ENCODE peak calls at places on chromosomes 4 and X, in four cellular contexts. Y, X, Q and M are unnamed samples.

GRCh38 chr4:40833212-40833611 is 83.5 kb downstream of the NSUN7 start:
- DNase-seq in Y (no peak), X (no peak), Q (no peak), M (no peak)

GRCh38 chr4:128812360-128812958 is 3.0 kb downstream of the JADE1 start:
- DNase-seq in Y (no peak), X (peak; percentile 27), Q (no peak), M (peak; percentile 90)

GRCh38 chr4:26028793-26029511 is 114.9 kb downstream of the SMIM20 start:
- DNase-seq in Y (peak; percentile 80), X (peak; percentile 23), Q (no peak), M (peak; percentile 74)

GRCh38 chr4:76380561-76380960 is 40.4 kb downstream of the CCDC158 start:
- DNase-seq in Y (no peak), X (no peak), Q (no peak), M (no peak)

GRCh38 chrX:112628288-112628687 is 51.5 kb downstream of the LHFPL1 start:
- DNase-seq in Y (no peak), X (no peak), Q (no peak), M (no peak)

GRCh38 chr4:147157860-147158701 is 212.4 kb upstream of the TTC29 start:
- DNase-seq in Y (peak; percentile 62), X (no peak), Q (no peak), M (peak; percentile 77)

GRCh38 chr4:147760695-147761094 is 28.8 kb downstream of the ARHGAP10 start:
- DNase-seq in Y (peak; percentile 69), X (no peak), Q (no peak), M (peak; percentile 48)

GRCh38 chr4:40196724-40197281 is at the start of gene RHOH:
- DNase-seq in Y (no peak), X (peak; percentile 45), Q (no peak), M (no peak)

GRCh38 chrX:134732676-134733075 is 74.4 kb upstream of the PLAC1 start:
- DNase-seq in Y (no peak), X (no peak), Q (no peak), M (no peak)

GRCh38 chrX:125203379-125203736 is 116.3 kb upstream of the TEX13C start:
- DNase-seq in Y (no peak), X (no peak), Q (no peak), M (no peak)

GRCh38 chr4:16196482-16197393 is 29.5 kb downstream of the TAPT1 start:
- DNase-seq in Y (no peak), X (peak; percentile 76), Q (no peak), M (peak; percentile 85)

GRCh38 chr4:36024901-36025610 is 219.3 kb downstream of the ARAP2 start:
- DNase-seq in Y (no peak), X (no peak), Q (no peak), M (no peak)

DNA sequence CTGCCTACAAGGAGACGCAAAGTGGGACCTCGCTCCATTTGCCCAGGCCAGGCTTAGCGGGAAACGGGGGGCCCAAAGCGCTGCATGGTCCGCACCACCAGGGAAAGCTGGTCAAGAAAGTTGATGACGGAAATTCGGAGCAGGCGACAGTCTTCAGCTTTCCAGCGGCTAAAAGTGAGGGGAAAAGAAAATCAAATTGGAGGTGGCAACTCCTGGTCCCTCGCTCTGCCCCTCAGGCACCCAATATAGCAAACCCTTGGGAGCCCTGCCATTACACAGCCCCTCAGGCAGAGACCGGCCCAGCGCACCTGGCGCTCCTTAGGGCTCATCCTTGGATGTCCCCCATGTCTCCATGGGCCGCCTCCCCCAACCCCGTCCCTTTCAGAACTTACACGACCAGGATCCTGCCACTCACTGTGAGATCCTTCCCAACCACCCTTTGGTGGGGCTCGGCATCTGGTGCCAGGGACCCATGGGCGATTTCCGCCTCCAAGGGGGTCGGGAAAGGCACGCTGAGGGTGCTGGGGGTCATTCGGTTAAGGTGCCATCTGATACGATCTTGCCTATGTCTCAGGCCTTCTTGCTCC is 1.1 kb downstream of the LAGE3 start:
- DNase-seq in Y (no peak), X (no peak), Q (no peak), M (no peak)
- H3K4me3 ChIP-seq in Y (peak overlapping the region; percentile 47), X (peak overlapping the region; percentile 55), Q (peak overlapping the region; percentile 41), M (peak overlapping the region; percentile 77)

DNA sequence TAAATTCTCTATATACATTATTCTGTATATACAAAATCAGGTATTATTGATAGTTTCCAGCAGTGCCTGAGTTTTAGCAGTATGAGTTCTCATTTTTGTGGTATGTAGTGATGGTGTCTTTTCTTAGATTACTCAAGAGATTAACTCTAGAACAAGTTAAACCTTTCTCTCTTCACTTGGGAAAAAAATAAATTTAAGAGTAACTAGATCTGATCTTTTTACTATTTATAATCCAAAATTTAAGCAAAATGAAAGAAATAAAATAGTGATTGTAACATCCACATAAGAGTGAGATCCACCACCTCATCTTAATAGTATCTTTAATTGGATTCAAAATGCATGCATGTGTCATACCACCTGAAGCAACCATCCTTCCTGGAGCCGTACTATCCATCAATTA is 124.1 kb upstream of the DDX3X start:
- DNase-seq in Y (no peak), X (no peak), Q (no peak), M (no peak)
- H3K9me3 ChIP-seq in Y (no peaks in the 10 kb centered on the region), X (no peaks in the 10 kb centered on the region), Q (no peaks in the 10 kb centered on the region), M (peaks cover 64% of the 10 kb centered on the region)

DNA sequence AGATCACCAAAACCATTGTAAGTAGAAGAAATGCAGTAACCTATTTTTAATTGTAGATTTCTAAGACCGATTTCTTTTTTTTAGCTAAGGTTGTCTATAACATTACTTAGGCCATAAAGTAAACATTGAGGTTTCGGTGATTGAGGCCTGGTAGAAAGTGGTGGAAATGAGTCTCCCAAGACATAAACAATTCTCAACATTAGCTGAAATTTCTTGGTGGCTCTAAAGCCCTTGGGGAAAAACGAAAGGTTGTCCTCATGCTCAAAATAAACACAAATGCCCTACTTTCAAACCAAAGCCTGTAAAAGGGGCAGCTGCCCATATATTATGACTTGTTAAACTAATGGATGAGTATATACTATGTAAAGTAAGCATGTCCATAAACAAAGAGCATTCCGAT is 98.8 kb downstream of the SCFD2 start:
- DNase-seq in Y (no peak), X (no peak), Q (no peak), M (no peak)
- H3K36me3 ChIP-seq in Y (no peaks in the 10 kb centered on the region), X (no peaks in the 10 kb centered on the region), Q (no peaks in the 10 kb centered on the region), M (peaks cover 2% of the 10 kb centered on the region)

GRCh38 chr4:116638592-116638991 is 446.8 kb downstream of the TRAM1L1 start:
- DNase-seq in Y (no peak), X (no peak), Q (no peak), M (no peak)

GRCh38 chr4:116636917-116637316 is 448.5 kb downstream of the TRAM1L1 start:
- DNase-seq in Y (no peak), X (no peak), Q (no peak), M (no peak)

GRCh38 chr4:116639070-116639577 is 446.3 kb downstream of the TRAM1L1 start:
- DNase-seq in Y (no peak), X (no peak), Q (no peak), M (no peak)
- H3K4me3 ChIP-seq in Y (no peak overlapping the region), X (no peak overlapping the region), Q (no peak overlapping the region), M (peak overlapping the region; percentile 44)

DNA sequence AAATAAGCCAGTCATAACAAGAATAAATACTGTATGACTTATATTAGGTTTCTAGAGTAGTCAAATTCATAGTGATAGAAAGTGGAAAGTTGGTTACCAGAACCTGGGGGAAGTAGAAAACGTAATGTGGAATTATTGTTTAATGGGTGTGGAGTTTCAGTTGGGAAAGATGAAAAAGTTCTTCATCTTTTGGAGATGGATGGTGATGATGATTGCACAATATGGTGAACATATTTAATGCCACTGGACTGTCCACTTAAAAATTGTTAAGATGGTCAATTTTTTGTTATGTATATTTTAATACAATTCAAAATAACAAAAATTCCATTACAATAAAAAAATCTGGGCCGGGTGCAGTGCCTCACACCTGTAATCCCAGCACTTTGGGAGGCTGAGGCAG is 289.6 kb downstream of the ZIC3 start:
- DNase-seq in Y (no peak), X (no peak), Q (no peak), M (no peak)
- H3K9me3 ChIP-seq in Y (no peaks in the 10 kb centered on the region), X (no peaks in the 10 kb centered on the region), Q (no peaks in the 10 kb centered on the region), M (no peaks in the 10 kb centered on the region)

GRCh38 chr4:2497931-2498330 is 29.0 kb downstream of the RNF4 start:
- DNase-seq in Y (no peak), X (no peak), Q (no peak), M (no peak)

GRCh38 chr4:2497324-2497723 is 28.4 kb downstream of the RNF4 start:
- DNase-seq in Y (no peak), X (no peak), Q (no peak), M (no peak)

GRCh38 chr4:2500547-2500946 is 31.6 kb downstream of the RNF4 start:
- DNase-seq in Y (no peak), X (no peak), Q (no peak), M (no peak)

GRCh38 chr4:2503809-2504208 is 32.6 kb upstream of the FAM193A start:
- DNase-seq in Y (no peak), X (no peak), Q (no peak), M (no peak)

GRCh38 chr4:2501034-2501594 is 32.2 kb downstream of the RNF4 start:
- DNase-seq in Y (no peak), X (no peak), Q (no peak), M (no peak)
- H3K36me3 ChIP-seq in Y (no peaks in the 10 kb centered on the region), X (peaks cover 14% of the 10 kb centered on the region), Q (peaks cover 90% of the 10 kb centered on the region), M (peaks cover 76% of the 10 kb centered on the region)

GRCh38 chrX:120016068-120016441 is 61.4 kb downstream of the RHOXF2B start:
- DNase-seq in Y (no peak), X (no peak), Q (no peak), M (no peak)
- H3K4me3 ChIP-seq in Y (no peak overlapping the region), X (no peak overlapping the region), Q (no peak overlapping the region), M (no peak overlapping the region)

DNA sequence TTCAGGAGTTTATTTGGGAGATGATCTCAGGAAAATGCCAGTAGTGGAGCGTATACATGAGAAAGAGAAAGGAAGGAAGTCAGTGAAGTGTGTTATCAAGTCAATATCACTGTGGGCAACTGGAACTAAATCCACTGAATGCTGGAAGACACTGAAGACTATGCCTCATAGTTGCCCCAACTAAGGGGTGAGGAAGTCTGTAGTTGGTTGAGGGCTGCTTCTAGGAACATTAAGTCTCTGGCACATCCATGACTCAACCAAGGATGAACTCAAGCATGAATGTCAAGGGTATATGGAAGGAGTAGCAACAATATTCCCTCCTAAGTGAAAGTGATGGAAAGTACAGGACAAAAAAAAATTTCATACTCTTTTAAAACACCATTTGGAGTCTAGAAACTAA is 167.9 kb downstream of the MAGEB17 start:
- DNase-seq in Y (no peak), X (no peak), Q (no peak), M (no peak)
- H3K9me3 ChIP-seq in Y (no peaks in the 10 kb centered on the region), X (no peaks in the 10 kb centered on the region), Q (no peaks in the 10 kb centered on the region), M (peaks cover 10% of the 10 kb centered on the region)

GRCh38 chr4:2744576-2745270 is 11.4 kb downstream of the TNIP2 start:
- DNase-seq in Y (no peak), X (no peak), Q (no peak), M (no peak)
- H3K36me3 ChIP-seq in Y (no peaks in the 10 kb centered on the region), X (peaks cover 17% of the 10 kb centered on the region), Q (peaks cover 36% of the 10 kb centered on the region), M (peaks cover 55% of the 10 kb centered on the region)